ENCODE peak calls at places on chromosomes 5 and 9, in four cellular contexts. K is HepG2, X is K562, E is GM12878. G is an unnamed sample.

GRCh38 chr5:137234973-137235943 is 263.9 kb downstream of the SPOCK1 start:
- DNase-seq in K (no peak), X (no peak), E (no peak), G (no peak)

GRCh38 chr5:77308154-77308960 is 97.9 kb downstream of the PDE8B start:
- DNase-seq in K (no peak), X (no peak), E (no peak), G (no peak)

GRCh38 chr5:137954131-137954879 is 65.0 kb downstream of the PKD2L2 start:
- DNase-seq in K (no peak), X (no peak), E (no peak), G (peak; percentile 14)

GRCh38 chr5:35319231-35320002 is 89.1 kb upstream of the PRLR start:
- DNase-seq in K (no peak), X (no peak), E (peak; percentile 96), G (no peak)

GRCh38 chr5:39395521-39395920 is 29.3 kb downstream of the DAB2 start:
- DNase-seq in K (no peak), X (no peak), E (no peak), G (no peak)

GRCh38 chr5:160159991-160160826 is 41.0 kb upstream of the PWWP2A start:
- DNase-seq in K (no peak), X (no peak), E (peak; percentile 28), G (no peak)

GRCh38 chr5:172901788-172902496 is 57.3 kb upstream of the RPL26L1 start:
- DNase-seq in K (no peak), X (peak; percentile 33), E (no peak), G (no peak)

GRCh38 chr9:93452710-93453046 is 703 bp downstream of the FAM120AOS start:
- DNase-seq in K (no peak), X (no peak), E (no peak), G (peak; percentile 28)

GRCh38 chr9:91905958-91906585 is 44.0 kb downstream of the ROR2 start:
- DNase-seq in K (no peak), X (peak; percentile 57), E (no peak), G (no peak)

GRCh38 chr5:79020861-79021561 is 35.9 kb upstream of the ARSB start:
- DNase-seq in K (peak; percentile 27), X (peak; percentile 18), E (no peak), G (peak; percentile 33)

GRCh38 chr5:31193591-31194457 is at the start of gene CDH6:
- DNase-seq in K (no peak), X (no peak), E (no peak), G (peak; percentile 75)

GRCh38 chr9:115291841-115292240 is 173.9 kb upstream of the TNC start:
- DNase-seq in K (no peak), X (no peak), E (no peak), G (no peak)

GRCh38 chr5:61477788-61478187 is 145.7 kb downstream of the ZSWIM6 start:
- DNase-seq in K (no peak), X (no peak), E (no peak), G (no peak)

GRCh38 chr5:167730656-167731055 is 560.8 kb upstream of the WWC1 start:
- DNase-seq in K (no peak), X (no peak), E (no peak), G (no peak)

GRCh38 chr9:29208670-29209069 is 1635.4 kb upstream of the C9orf72 start:
- DNase-seq in K (no peak), X (no peak), E (no peak), G (no peak)

GRCh38 chr5:180522350-180522749 is 28.2 kb downstream of the CNOT6 start:
- DNase-seq in K (no peak), X (no peak), E (no peak), G (no peak)

GRCh38 chr9:118109542-118109941 is 405.3 kb downstream of the TLR4 start:
- DNase-seq in K (no peak), X (no peak), E (no peak), G (no peak)

GRCh38 chr9:136055715-136056545 is 39.2 kb downstream of the NACC2 start:
- DNase-seq in K (no peak), X (no peak), E (no peak), G (peak; percentile 41)

GRCh38 chr9:80649496-80649895 is 1039.9 kb downstream of the TLE1 start:
- DNase-seq in K (no peak), X (no peak), E (no peak), G (no peak)

GRCh38 chr5:157597277-157597676 is 21.7 kb upstream of the ADAM19 start:
- DNase-seq in K (peak; percentile 22), X (no peak), E (no peak), G (no peak)

GRCh38 chr9:20472646-20473045 is 149.7 kb downstream of the MLLT3 start:
- DNase-seq in K (no peak), X (no peak), E (no peak), G (no peak)

GRCh38 chr5:170338272-170338671 is 40.7 kb upstream of the LCP2 start:
- DNase-seq in K (no peak), X (no peak), E (no peak), G (no peak)

GRCh38 chr9:95092321-95093072 is 225.0 kb downstream of the FANCC start:
- DNase-seq in K (no peak), X (no peak), E (no peak), G (peak; percentile 68)

GRCh38 chr9:135607401-135608293 is 31.7 kb downstream of the GLT6D1 start:
- DNase-seq in K (no peak), X (no peak), E (no peak), G (peak; percentile 70)

GRCh38 chr5:73966411-73966810 is 340.4 kb downstream of the ARHGEF28 start:
- DNase-seq in K (no peak), X (no peak), E (no peak), G (no peak)

GRCh38 chr9:14924821-14925220 is 14.6 kb upstream of the FREM1 start:
- DNase-seq in K (peak; percentile 16), X (no peak), E (no peak), G (no peak)

GRCh38 chr9:22214021-22214420 is 204.9 kb upstream of the CDKN2B start:
- DNase-seq in K (no peak), X (no peak), E (no peak), G (no peak)

GRCh38 chr5:132060501-132061161 is at the start of gene IL3:
- DNase-seq in K (no peak), X (no peak), E (no peak), G (peak; percentile 3)

GRCh38 chr5:147466581-147466980 is 43.3 kb downstream of the DPYSL3 start:
- DNase-seq in K (no peak), X (no peak), E (no peak), G (no peak)

GRCh38 chr5:142358648-142359047 is 33.8 kb upstream of the SPRY4 start:
- DNase-seq in K (no peak), X (no peak), E (no peak), G (no peak)

GRCh38 chr9:37163299-37163698 is 42.9 kb downstream of the ZCCHC7 start:
- DNase-seq in K (no peak), X (no peak), E (no peak), G (no peak)

GRCh38 chr5:175082866-175083590 is 358.6 kb downstream of the MSX2 start:
- DNase-seq in K (no peak), X (no peak), E (no peak), G (no peak)

GRCh38 chr9:91795500-91796241 is 154.4 kb downstream of the ROR2 start:
- DNase-seq in K (no peak), X (no peak), E (no peak), G (no peak)

GRCh38 chr5:98872679-98873078 is 56.1 kb downstream of the CHD1 start:
- DNase-seq in K (no peak), X (no peak), E (no peak), G (no peak)

GRCh38 chr5:132495063-132495671 is 4.6 kb upstream of the IRF1 start:
- DNase-seq in K (no peak), X (no peak), E (no peak), G (no peak)

GRCh38 chr5:59209758-59210359 is 627.0 kb downstream of the RAB3C start:
- DNase-seq in K (no peak), X (no peak), E (no peak), G (peak; percentile 54)

GRCh38 chr5:149581931-149582768 is 852 bp downstream of the ARHGEF37 start:
- DNase-seq in K (no peak), X (no peak), E (no peak), G (no peak)

GRCh38 chr9:78023003-78023741 is 8.4 kb downstream of the GNAQ start:
- DNase-seq in K (peak; percentile 64), X (no peak), E (no peak), G (no peak)

GRCh38 chr9:109040571-109040970 is 27.3 kb upstream of the CTNNAL1 start:
- DNase-seq in K (no peak), X (no peak), E (no peak), G (no peak)
- H3K36me3 ChIP-seq in K (peaks cover 3% of the 10 kb centered on the region), X (peaks cover 84% of the 10 kb centered on the region), E (peaks cover 2% of the 10 kb centered on the region), G (peaks cover 54% of the 10 kb centered on the region)

DNA sequence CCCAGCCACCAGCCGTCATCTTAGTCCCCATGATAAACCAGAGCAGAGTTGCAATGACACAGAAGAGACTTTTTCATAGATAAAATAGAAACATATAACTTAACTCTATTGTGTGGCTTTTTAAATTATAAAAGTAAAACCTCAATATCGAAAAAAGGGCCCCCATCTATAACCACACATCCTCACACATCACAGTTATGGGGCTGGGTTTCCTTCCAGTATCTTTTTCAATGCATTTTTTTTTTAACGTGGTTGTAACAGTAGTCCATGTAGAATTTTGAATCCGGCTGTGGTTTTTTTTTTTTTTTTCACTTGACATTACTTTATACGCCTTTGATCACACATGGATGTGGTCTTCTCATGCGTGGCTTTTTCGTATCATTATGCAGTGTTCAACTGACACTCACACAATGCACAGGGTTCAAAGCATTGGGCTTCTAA is 77.4 kb downstream of the CFAP77 start:
- DNase-seq in K (no peak), X (no peak), E (no peak), G (no peak)
- H3K4me3 ChIP-seq in K (no peak overlapping the region), X (no peak overlapping the region), E (no peak overlapping the region), G (no peak overlapping the region)

GRCh38 chr5:68656936-68657857 is 436.6 kb upstream of the SLC30A5 start:
- DNase-seq in K (no peak), X (no peak), E (no peak), G (no peak)
- TF ChIP-seq FOXM1 in K (no peak), X (no peak), E (no peak), G (no peak)

GRCh38 chr9:108709126-108709525 is 146.7 kb downstream of the ACTL7B start:
- DNase-seq in K (no peak), X (no peak), E (no peak), G (no peak)
- H3K36me3 ChIP-seq in K (no peaks in the 10 kb centered on the region), X (no peaks in the 10 kb centered on the region), E (no peaks in the 10 kb centered on the region), G (no peaks in the 10 kb centered on the region)

GRCh38 chr9:33136721-33137120 is 30.4 kb downstream of the B4GALT1 start:
- DNase-seq in K (no peak), X (no peak), E (no peak), G (no peak)
- H3K4me3 ChIP-seq in K (no peak overlapping the region), X (no peak overlapping the region), E (no peak overlapping the region), G (no peak overlapping the region)